ENCODE peak calls at places on chromosomes 7 and 10, in eight cellular contexts. E is cardiac fibroblast, N is IMR-90, Z is tibial artery, T is ovary, L is A673, R is upper lobe of right lung, X is K562. A is an unnamed sample.

GRCh38 chr10:129744134-129744895 is 219.8 kb downstream of the EBF3 start:
- DNase-seq in E (no peak), N (no peak), Z (no peak), T (no peak), L (no peak), R (peak), X (no peak), A (no peak)

GRCh38 chr7:2812831-2813230 is 31.3 kb downstream of the GNA12 start:
- DNase-seq in E (peak), N (no peak), Z (no peak), T (no peak), L (no peak), R (peak), X (no peak), A (no peak)

GRCh38 chr10:118844731-118845573 is 90.2 kb upstream of the CACUL1 start:
- DNase-seq in E (peak), N (no peak), Z (no peak), T (no peak), L (no peak), R (no peak), X (no peak), A (peak)

GRCh38 chr10:22022257-22023051 is 18.9 kb upstream of the DNAJC1 start:
- DNase-seq in E (no peak), N (no peak), Z (no peak), T (no peak), L (peak), R (no peak), X (peak), A (no peak)

GRCh38 chr7:74343281-74344127 is 54.3 kb downstream of the CLIP2 start:
- DNase-seq in E (peak), N (peak), Z (no peak), T (no peak), L (no peak), R (no peak), X (peak), A (peak)

GRCh38 chr7:44261239-44261638 is 60.5 kb downstream of the YKT6 start:
- DNase-seq in E (no peak), N (no peak), Z (no peak), T (no peak), L (no peak), R (no peak), X (no peak), A (no peak)

GRCh38 chr7:105989686-105990085 is 26.6 kb downstream of the CDHR3 start:
- DNase-seq in E (no peak), N (no peak), Z (no peak), T (no peak), L (no peak), R (no peak), X (no peak), A (no peak)

GRCh38 chr7:140003913-140004382 is 58.8 kb downstream of the PARP12 start:
- DNase-seq in E (peak), N (peak), Z (peak), T (no peak), L (peak), R (peak), X (peak), A (peak)

GRCh38 chr10:12355384-12355783 is 6.0 kb downstream of the CAMK1D start:
- DNase-seq in E (no peak), N (no peak), Z (no peak), T (no peak), L (no peak), R (no peak), X (no peak), A (no peak)

GRCh38 chr7:130400120-130400572 is 19.9 kb downstream of the CPA1 start:
- DNase-seq in E (no peak), N (peak), Z (no peak), T (no peak), L (no peak), R (no peak), X (no peak), A (no peak)

GRCh38 chr10:116352125-116352524 is 27.9 kb downstream of the CCDC172 start:
- DNase-seq in E (no peak), N (no peak), Z (no peak), T (no peak), L (no peak), R (no peak), X (no peak), A (no peak)

GRCh38 chr7:123351027-123351426 is 151.3 kb upstream of the SLC13A1 start:
- DNase-seq in E (no peak), N (no peak), Z (no peak), T (no peak), L (no peak), R (no peak), X (no peak), A (no peak)

GRCh38 chr10:11875499-11876281 is 52.5 kb downstream of the PROSER2 start:
- DNase-seq in E (peak), N (peak), Z (peak), T (peak), L (peak), R (peak), X (peak), A (peak)

GRCh38 chr7:130180571-130180971 is 24.6 kb downstream of the TMEM209 start:
- DNase-seq in E (peak), N (peak), Z (no peak), T (no peak), L (no peak), R (no peak), X (no peak), A (peak)

GRCh38 chr10:72612203-72612826 is 13.6 kb downstream of the MICU1 start:
- DNase-seq in E (peak), N (no peak), Z (no peak), T (no peak), L (peak), R (no peak), X (no peak), A (peak)

GRCh38 chr10:5570979-5571810 is 46.4 kb downstream of the CALML3 start:
- DNase-seq in E (no peak), N (no peak), Z (peak), T (no peak), L (no peak), R (peak), X (no peak), A (no peak)

GRCh38 chr7:50837965-50838364 is 55.3 kb upstream of the GRB10 start:
- DNase-seq in E (peak), N (peak), Z (no peak), T (no peak), L (no peak), R (no peak), X (no peak), A (peak)

GRCh38 chr10:4243651-4244050 is 458.6 kb upstream of the KLF6 start:
- DNase-seq in E (peak), N (peak), Z (no peak), T (no peak), L (peak), R (no peak), X (no peak), A (peak)

GRCh38 chr7:116495737-116496136 is 3.8 kb upstream of the CAV2 start:
- DNase-seq in E (peak), N (peak), Z (no peak), T (no peak), L (no peak), R (no peak), X (no peak), A (peak)

GRCh38 chr10:132906106-132906505 is 36.3 kb downstream of the CFAP46 start:
- DNase-seq in E (no peak), N (no peak), Z (no peak), T (no peak), L (no peak), R (peak), X (no peak), A (no peak)

GRCh38 chr7:101747758-101748345 is 69.6 kb upstream of the CUX1 start:
- DNase-seq in E (no peak), N (no peak), Z (no peak), T (no peak), L (no peak), R (no peak), X (no peak), A (no peak)

GRCh38 chr7:101754432-101755159 is 62.8 kb upstream of the CUX1 start:
- DNase-seq in E (peak), N (peak), Z (no peak), T (no peak), L (peak), R (no peak), X (no peak), A (peak)

GRCh38 chr7:101757879-101758278 is 59.5 kb upstream of the CUX1 start:
- DNase-seq in E (no peak), N (no peak), Z (no peak), T (no peak), L (no peak), R (no peak), X (no peak), A (no peak)

DNA sequence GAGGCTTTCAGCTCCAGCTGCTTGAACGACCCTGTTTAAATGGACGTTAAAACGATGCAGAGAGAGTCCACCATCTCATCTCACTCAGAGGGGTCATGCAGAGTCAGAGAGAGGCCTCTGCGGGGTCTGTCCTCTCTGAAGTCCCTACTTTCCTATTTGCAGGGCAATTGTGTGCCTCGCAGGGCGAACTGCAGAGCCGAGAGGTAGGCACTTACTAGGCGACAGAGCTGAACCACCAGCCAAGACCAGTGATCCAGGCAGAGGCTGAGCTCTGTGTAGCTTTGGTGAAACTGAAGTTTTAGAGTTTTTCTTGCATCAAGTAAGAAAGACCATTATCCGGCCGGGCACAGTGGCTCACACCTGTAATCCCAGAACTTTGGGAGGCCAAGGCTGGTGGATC is 64.1 kb upstream of the CUX1 start:
- DNase-seq in E (no peak), N (no peak), Z (no peak), T (no peak), L (no peak), R (no peak), X (no peak), A (no peak)
- TF ChIP-seq CTCF in E (no peak), N (no peak), Z (no peak), T (no peak), L (no peak), R (no peak), X (no peak), A (no peak)

GRCh38 chr10:1074063-1074747 is 18.0 kb downstream of the WDR37 start:
- DNase-seq in E (no peak), N (no peak), Z (no peak), T (no peak), L (no peak), R (no peak), X (no peak), A (no peak)

GRCh38 chr10:1074748-1075358 is 18.7 kb downstream of the WDR37 start:
- DNase-seq in E (peak), N (no peak), Z (no peak), T (no peak), L (peak), R (peak), X (no peak), A (peak)

GRCh38 chr10:1083581-1083980 is 27.4 kb downstream of the WDR37 start:
- DNase-seq in E (no peak), N (no peak), Z (no peak), T (no peak), L (no peak), R (no peak), X (no peak), A (no peak)

GRCh38 chr10:1084011-1084950 is 28.1 kb downstream of the WDR37 start:
- DNase-seq in E (no peak), N (no peak), Z (no peak), T (no peak), L (no peak), R (no peak), X (no peak), A (no peak)

GRCh38 chr10:1078668-1079067 is 22.5 kb downstream of the WDR37 start:
- DNase-seq in E (no peak), N (no peak), Z (no peak), T (no peak), L (no peak), R (no peak), X (no peak), A (no peak)
- H3K4me3 ChIP-seq in E (no peak), N (no peak), Z (no peak), T (no peak), L (no peak), R (no peak), X (no peak), A (no peak)

DNA sequence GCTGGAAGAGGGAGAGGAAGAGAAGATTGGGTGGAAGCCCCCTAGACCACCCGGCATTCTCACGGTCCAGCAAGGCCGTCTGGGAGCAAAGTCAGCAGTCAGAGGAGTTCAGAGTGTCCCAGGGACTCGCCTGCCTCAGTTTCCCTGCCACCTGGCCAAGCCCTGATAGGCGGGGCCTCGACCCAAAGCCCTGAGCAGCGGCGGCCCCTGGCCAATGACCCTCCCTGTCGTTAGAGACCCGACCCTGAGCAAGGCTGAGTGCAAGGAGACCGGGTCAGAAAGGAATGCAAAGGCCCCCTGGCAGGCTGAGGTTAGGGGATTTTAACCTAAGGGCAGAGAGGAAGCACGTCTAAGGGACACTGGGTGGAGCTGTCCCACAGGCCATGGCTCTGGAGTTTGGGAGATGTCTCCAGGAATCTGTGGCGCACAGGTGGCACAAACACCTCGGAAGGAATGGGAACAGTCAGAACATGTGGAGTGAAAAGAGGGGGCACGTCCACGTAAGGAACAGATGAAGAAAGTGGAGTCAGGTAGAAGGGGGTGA is 196.8 kb upstream of the PDE1C start:
- DNase-seq in E (no peak), N (no peak), Z (no peak), T (no peak), L (no peak), R (no peak), X (no peak), A (no peak)
- TF ChIP-seq CTCF in E (no peak), N (no peak), Z (no peak), T (no peak), L (no peak), R (no peak), X (no peak), A (peak)

GRCh38 chr10:29535012-29535777 is 99.6 kb downstream of the SVIL start:
- DNase-seq in E (peak), N (peak), Z (no peak), T (peak), L (peak), R (peak), X (peak), A (peak)
- H3K4me3 ChIP-seq in E (peak), N (peak), Z (peak), T (no peak), L (no peak), R (peak), X (no peak), A (no peak)

GRCh38 chr7:1112109-1112508 is 24.2 kb downstream of the GPER1 start:
- DNase-seq in E (no peak), N (peak), Z (no peak), T (no peak), L (no peak), R (peak), X (no peak), A (no peak)

GRCh38 chr7:1111156-1111555 is 23.2 kb downstream of the GPER1 start:
- DNase-seq in E (no peak), N (no peak), Z (no peak), T (no peak), L (no peak), R (no peak), X (no peak), A (no peak)

GRCh38 chr7:1109581-1110310 is 21.8 kb downstream of the GPER1 start:
- DNase-seq in E (no peak), N (no peak), Z (no peak), T (no peak), L (no peak), R (no peak), X (no peak), A (no peak)

GRCh38 chr7:1108264-1108920 is 20.5 kb downstream of the GPER1 start:
- DNase-seq in E (no peak), N (no peak), Z (no peak), T (no peak), L (no peak), R (no peak), X (no peak), A (no peak)

DNA sequence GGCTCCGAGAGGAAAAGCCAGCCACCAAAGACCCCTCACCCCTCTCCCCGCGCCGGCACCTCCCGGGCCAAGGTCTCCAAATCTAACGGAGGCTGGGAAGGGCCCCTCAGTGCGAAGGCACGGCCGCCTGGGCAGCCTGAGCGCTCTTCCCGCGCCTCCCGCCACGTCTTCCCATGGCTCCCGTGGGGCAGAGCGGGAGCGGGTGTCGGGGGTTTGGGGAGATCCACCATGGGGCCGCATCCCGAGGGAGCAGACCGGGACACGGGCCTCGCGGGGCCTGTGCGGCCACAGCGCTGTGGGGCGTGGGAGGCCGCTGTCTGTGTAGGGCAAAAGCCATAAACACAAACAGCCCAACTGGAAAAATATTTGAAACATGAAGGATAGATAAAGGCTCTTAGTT is 22.4 kb downstream of the GPER1 start:
- DNase-seq in E (no peak), N (no peak), Z (no peak), T (no peak), L (no peak), R (no peak), X (no peak), A (no peak)
- TF ChIP-seq CTCF in E (no peak), N (no peak), Z (no peak), T (no peak), L (no peak), R (no peak), X (no peak), A (no peak)

GRCh38 chr7:68246189-68246633 is 1249.6 kb downstream of the TYW1 start:
- DNase-seq in E (no peak), N (no peak), Z (no peak), T (no peak), L (peak), R (no peak), X (no peak), A (peak)

GRCh38 chr7:68248973-68249372 is 1252.3 kb downstream of the TYW1 start:
- DNase-seq in E (no peak), N (no peak), Z (no peak), T (no peak), L (no peak), R (no peak), X (no peak), A (no peak)

GRCh38 chr7:68247566-68247965 is 1250.9 kb downstream of the TYW1 start:
- DNase-seq in E (no peak), N (no peak), Z (no peak), T (no peak), L (no peak), R (no peak), X (no peak), A (no peak)

GRCh38 chr7:68250143-68250542 is 1253.5 kb downstream of the TYW1 start:
- DNase-seq in E (no peak), N (no peak), Z (no peak), T (no peak), L (no peak), R (no peak), X (no peak), A (no peak)

DNA sequence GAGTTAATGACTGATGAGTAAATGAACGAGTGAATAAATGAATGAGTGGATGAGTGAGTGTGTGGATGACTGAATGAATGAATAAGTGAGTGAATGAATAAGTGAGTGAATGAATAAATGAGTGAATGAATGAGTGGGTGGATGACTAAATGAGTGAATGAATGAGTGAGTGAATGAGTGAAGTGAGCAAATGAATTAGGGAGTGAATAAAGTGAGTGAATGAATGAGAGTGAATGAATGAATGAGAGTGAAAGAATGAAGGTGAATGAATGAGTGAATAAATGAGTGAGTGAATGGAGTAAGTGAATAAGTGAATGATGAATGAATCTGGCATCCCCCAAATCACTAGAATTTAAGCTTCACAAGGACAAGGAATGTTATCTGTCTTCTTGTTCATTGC is 1253.0 kb downstream of the TYW1 start:
- DNase-seq in E (no peak), N (no peak), Z (no peak), T (no peak), L (no peak), R (no peak), X (no peak), A (no peak)
- H3K4me3 ChIP-seq in E (no peak), N (no peak), Z (no peak), T (no peak), L (no peak), R (no peak), X (no peak), A (no peak)

GRCh38 chr10:33067917-33068316 is 109.9 kb upstream of the ITGB1 start:
- DNase-seq in E (no peak), N (no peak), Z (no peak), T (no peak), L (no peak), R (no peak), X (no peak), A (no peak)

GRCh38 chr10:33064706-33065105 is 106.7 kb upstream of the ITGB1 start:
- DNase-seq in E (no peak), N (peak), Z (no peak), T (no peak), L (no peak), R (no peak), X (no peak), A (no peak)

GRCh38 chr10:33067481-33067880 is 109.5 kb upstream of the ITGB1 start:
- DNase-seq in E (no peak), N (peak), Z (no peak), T (no peak), L (no peak), R (no peak), X (no peak), A (no peak)

GRCh38 chr10:33065111-33065510 is 107.1 kb upstream of the ITGB1 start:
- DNase-seq in E (no peak), N (no peak), Z (no peak), T (no peak), L (no peak), R (no peak), X (no peak), A (no peak)

GRCh38 chr10:33066558-33067236 is 108.7 kb upstream of the ITGB1 start:
- DNase-seq in E (peak), N (peak), Z (no peak), T (no peak), L (no peak), R (no peak), X (no peak), A (no peak)
- TF ChIP-seq CTCF in E (peak), N (peak), Z (no peak), T (no peak), L (peak), R (no peak), X (peak), A (peak)